ENCODE peak calls at places on chromosome 19, in nine cellular contexts. R, Z, M, B, E, G, Y, C and D are unnamed samples.

GRCh38 chr19:10074153-10074552 is 12.0 kb upstream of the SHFL start:
- DNase-seq in C (no peak), M (peak), G (peak), Z (no peak), E (no peak), R (peak), B (peak), Y (peak), D (peak)

GRCh38 chr19:56839665-56840451 is 668 bp downstream of the PEG3 start:
- DNase-seq in B (no peak), C (peak), G (peak), R (peak), E (peak), Y (no peak), Z (peak), M (peak), D (no peak)

GRCh38 chr19:43934985-43935708 is at the start of gene ZNF45:
- DNase-seq in R (peak), B (peak), G (peak), Z (peak), Y (peak), C (peak), M (peak), E (peak), D (peak)

GRCh38 chr19:16449330-16449961 is 22.3 kb downstream of the EPS15L1 start:
- DNase-seq in M (no peak), Y (peak), B (peak), C (no peak), E (no peak), G (no peak), R (no peak), Z (no peak), D (peak)

GRCh38 chr19:5586300-5587070 is 18.7 kb upstream of the TINCR start:
- DNase-seq in M (no peak), B (peak), Y (no peak), Z (no peak), G (no peak), R (no peak), C (no peak), E (no peak), D (no peak)

GRCh38 chr19:34155686-34156085 is 16.6 kb upstream of the LSM14A start:
- DNase-seq in R (peak), M (peak), G (no peak), B (no peak), Z (no peak), E (no peak), C (no peak), Y (peak), D (no peak)

GRCh38 chr19:42255766-42256750 is 1.1 kb upstream of the ERF start:
- DNase-seq in M (peak), Z (peak), G (peak), R (peak), B (no peak), C (no peak), E (no peak), Y (peak), D (no peak)

GRCh38 chr19:29497686-29498436 is 27.9 kb upstream of the VSTM2B start:
- DNase-seq in E (no peak), G (no peak), M (no peak), B (no peak), C (no peak), Y (no peak), R (no peak), Z (no peak), D (no peak)

GRCh38 chr19:39407644-39408391 is 1.2 kb downstream of the ZFP36 start:
- DNase-seq in G (peak), R (peak), Z (peak), E (no peak), B (no peak), C (peak), Y (no peak), M (peak), D (no peak)

GRCh38 chr19:32362318-32362691 is 16.9 kb downstream of the ZNF507 start:
- DNase-seq in Y (no peak), G (no peak), M (no peak), Z (no peak), C (no peak), R (no peak), B (no peak), E (no peak), D (no peak)

GRCh38 chr19:7729831-7730285 is 2.1 kb downstream of the CLEC4G start:
- DNase-seq in E (no peak), G (no peak), B (no peak), Y (no peak), M (no peak), R (no peak), Z (no peak), C (no peak), D (no peak)

GRCh38 chr19:45448887-45449299 is 18.9 kb upstream of the FOSB start:
- DNase-seq in C (no peak), Y (peak), B (no peak), E (no peak), Z (no peak), M (peak), G (no peak), R (peak), D (no peak)

GRCh38 chr19:34260771-34261173 is 6.4 kb downstream of the GARRE1 start:
- DNase-seq in Z (no peak), Y (peak), G (no peak), C (no peak), B (no peak), M (no peak), E (no peak), R (peak), D (no peak)

GRCh38 chr19:47315125-47315821 is 5.6 kb downstream of the C5AR1 start:
- DNase-seq in Y (peak), M (peak), E (peak), B (no peak), C (no peak), R (peak), G (peak), Z (peak), D (no peak)

GRCh38 chr19:34041922-34042521 is 130.3 kb upstream of the LSM14A start:
- DNase-seq in Y (peak), C (peak), Z (peak), R (peak), E (no peak), G (peak), M (no peak), B (peak), D (peak)

GRCh38 chr19:8638078-8638619 is 7.7 kb downstream of the NFILZ start:
- DNase-seq in G (no peak), C (no peak), Z (no peak), Y (peak), E (peak), M (no peak), B (no peak), R (no peak), D (no peak)

GRCh38 chr19:14554382-14554812 is 17.5 kb downstream of the NDUFB7 start:
- DNase-seq in M (peak), E (no peak), G (peak), Z (no peak), C (peak), R (no peak), B (no peak), Y (no peak), D (no peak)
- TF ChIP-seq CTCF in M (peak), E (no peak), G (no peak), Z (no peak), C (no peak), R (no peak), B (no peak), Y (no peak), D (no peak)

GRCh38 chr19:35978271-35978670 is 16.7 kb upstream of the SDHAF1 start:
- DNase-seq in Z (no peak), C (no peak), G (no peak), Y (no peak), B (no peak), R (no peak), M (no peak), E (no peak), D (no peak)

GRCh38 chr19:35978832-35979365 is 16.1 kb upstream of the SDHAF1 start:
- DNase-seq in G (no peak), B (no peak), C (no peak), E (no peak), R (no peak), Z (no peak), M (no peak), Y (no peak), D (no peak)

GRCh38 chr19:35975608-35976214 is 19.3 kb upstream of the SDHAF1 start:
- DNase-seq in Z (no peak), R (peak), G (no peak), C (no peak), E (no peak), M (peak), B (no peak), Y (peak), D (peak)

GRCh38 chr19:35973487-35973886 is 21.5 kb upstream of the SDHAF1 start:
- DNase-seq in C (no peak), E (no peak), M (no peak), B (no peak), Y (no peak), Z (no peak), G (no peak), R (no peak), D (no peak)

GRCh38 chr19:35977446-35978222 is 17.4 kb upstream of the SDHAF1 start:
- DNase-seq in Z (no peak), B (no peak), C (no peak), Y (no peak), R (no peak), E (no peak), M (no peak), G (no peak), D (no peak)
- TF ChIP-seq CTCF in Z (no peak), B (peak), C (no peak), Y (peak), R (no peak), E (no peak), M (no peak), G (no peak), D (peak)

DNA sequence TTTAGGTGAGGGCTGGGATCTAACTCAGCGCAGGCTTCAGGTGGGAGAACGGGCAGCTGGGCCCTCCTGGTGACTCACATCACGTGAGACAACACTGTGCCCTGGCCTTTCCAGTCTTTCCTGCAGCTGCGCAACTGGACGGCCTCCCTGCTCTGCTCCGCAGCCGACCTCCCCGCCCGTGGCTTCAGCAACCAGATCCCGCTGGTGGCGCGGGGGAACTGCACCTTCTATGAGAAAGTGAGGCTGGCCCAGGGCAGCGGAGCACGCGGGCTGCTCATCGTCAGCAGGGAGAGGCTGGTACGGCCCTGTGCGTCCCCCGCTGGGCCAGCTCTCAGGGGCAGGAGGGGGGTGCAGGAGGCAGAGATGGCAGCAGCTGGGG is 8.8 kb downstream of the SPPL2B start:
- DNase-seq in G (no peak), Y (peak), B (no peak), C (no peak), E (peak), M (peak), R (peak), Z (no peak), D (no peak)
- TF ChIP-seq CTCF in G (no peak), Y (peak), B (no peak), C (no peak), E (peak), M (peak), R (peak), Z (no peak), D (no peak)

GRCh38 chr19:13150919-13151604 is 851 bp downstream of the IER2 start:
- DNase-seq in B (peak), Z (peak), Y (no peak), R (no peak), M (no peak), E (no peak), G (peak), C (no peak), D (no peak)

GRCh38 chr19:13149628-13150186 is 468 bp downstream of the STX10 start:
- DNase-seq in G (no peak), B (no peak), Z (no peak), R (peak), E (no peak), Y (no peak), C (no peak), M (peak), D (no peak)

GRCh38 chr19:13152356-13152853 is 2.2 kb downstream of the IER2 start:
- DNase-seq in Z (no peak), R (no peak), M (no peak), G (no peak), E (no peak), Y (no peak), C (no peak), B (no peak), D (no peak)

GRCh38 chr19:13151605-13152355 is 1.6 kb downstream of the IER2 start:
- DNase-seq in Z (peak), E (peak), Y (peak), M (peak), G (peak), B (peak), R (peak), C (peak), D (peak)

DNA sequence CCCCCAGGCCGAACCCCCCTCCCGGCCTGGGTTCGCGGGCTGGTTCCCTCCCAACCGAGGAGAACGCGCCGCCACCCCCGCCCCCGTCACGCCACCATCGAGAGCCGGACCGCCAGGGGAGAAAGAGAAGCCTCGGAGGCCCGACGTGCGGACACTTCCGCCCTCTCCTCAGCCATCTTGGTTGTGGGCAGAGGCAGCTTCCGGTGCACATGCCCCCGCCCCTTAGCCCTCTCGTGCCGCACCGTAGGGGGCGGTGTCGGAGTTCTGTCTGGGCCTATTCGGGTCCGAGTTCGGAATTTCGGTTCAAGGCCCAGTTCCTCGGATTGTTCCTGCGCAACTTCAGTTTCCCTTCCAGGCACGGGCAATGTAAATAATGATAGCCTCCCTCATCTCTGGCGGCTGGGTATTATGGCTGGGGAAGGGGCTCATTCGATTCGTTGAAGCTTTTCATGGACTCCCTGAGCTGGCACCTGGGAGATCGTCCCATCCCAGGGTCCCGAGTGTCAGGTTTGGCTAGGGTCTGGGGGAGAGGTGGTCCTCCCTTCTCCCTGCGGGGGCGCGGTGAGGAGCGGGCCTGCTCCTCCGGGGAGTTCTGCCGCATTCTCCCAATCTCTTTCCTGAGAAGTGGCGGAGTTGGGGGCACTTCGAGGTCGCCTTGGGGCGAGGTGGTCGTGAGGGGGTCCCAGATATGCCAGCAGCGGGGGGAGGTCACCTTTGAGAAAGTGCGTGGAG is at the start of the genes IER2 and STX10:
- DNase-seq in E (peak), Y (peak), M (peak), B (peak), G (peak), R (peak), Z (peak), C (peak), D (peak)
- TF ChIP-seq CTCF in E (peak), Y (peak), M (peak), B (peak), G (peak), R (peak), Z (peak), C (peak), D (peak)

GRCh38 chr19:55606471-55606787 is 982 bp downstream of the ZNF865 start:
- DNase-seq in M (no peak), B (no peak), Z (no peak), E (no peak), C (no peak), R (no peak), Y (no peak), G (no peak), D (no peak)
- TF ChIP-seq CTCF in M (no peak), B (peak), Z (no peak), E (no peak), C (no peak), R (no peak), Y (no peak), G (no peak), D (no peak)

GRCh38 chr19:27971071-27971470 is 1241.9 kb downstream of the UQCRFS1 start:
- DNase-seq in E (no peak), C (no peak), Y (no peak), R (no peak), G (no peak), M (peak), B (no peak), Z (no peak), D (no peak)

GRCh38 chr19:27975419-27976005 is 1237.4 kb downstream of the UQCRFS1 start:
- DNase-seq in E (no peak), R (no peak), M (no peak), Y (no peak), Z (no peak), C (no peak), G (no peak), B (no peak), D (no peak)

GRCh38 chr19:27972291-27973040 is 1240.5 kb downstream of the UQCRFS1 start:
- DNase-seq in E (peak), C (no peak), Z (no peak), Y (no peak), G (no peak), B (no peak), R (peak), M (peak), D (no peak)

GRCh38 chr19:27971869-27972268 is 1241.1 kb downstream of the UQCRFS1 start:
- DNase-seq in C (no peak), G (no peak), R (no peak), M (no peak), Y (no peak), E (no peak), B (no peak), Z (no peak), D (no peak)

DNA sequence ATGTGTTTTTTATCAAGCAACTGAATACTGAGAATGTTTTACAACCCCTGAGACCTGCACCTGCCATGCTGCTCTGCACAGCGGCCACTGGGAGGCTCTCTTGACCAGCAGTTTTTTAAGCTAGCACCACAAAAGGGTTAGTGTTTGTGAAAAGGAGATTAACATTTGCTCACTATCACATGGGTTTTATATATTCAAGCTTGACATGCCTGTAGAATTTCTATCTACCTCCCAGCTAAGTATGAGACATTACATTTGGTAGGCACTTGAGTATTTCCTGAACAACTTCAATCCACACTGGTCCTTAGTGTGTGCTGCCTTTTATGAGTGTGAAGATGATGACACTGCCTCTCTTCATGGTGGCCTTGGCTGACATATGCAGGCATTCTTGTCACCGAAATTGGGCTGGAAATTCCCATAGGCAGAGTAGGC is 1238.9 kb downstream of the UQCRFS1 start:
- DNase-seq in R (peak), G (peak), C (no peak), B (no peak), M (peak), E (peak), Z (no peak), Y (no peak), D (no peak)
- TF ChIP-seq CTCF in R (peak), G (peak), C (no peak), B (peak), M (peak), E (peak), Z (peak), Y (peak), D (peak)